ENCODE peak calls at places on chromosomes 4 and X, in six cellular contexts. M is SK-N-SH, R is HCT116, D is H1, C is K562, F is HepG2. T is an unnamed sample.

GRCh38 chrX:85114776-85115175 is 111.1 kb downstream of the APOOL start:
- DNase-seq in M (no peak), R (no peak), D (no peak), C (no peak), F (no peak), T (peak)

GRCh38 chr4:86927843-86928395 is 6.9 kb upstream of the AFF1 start:
- DNase-seq in M (no peak), R (no peak), D (no peak), C (no peak), F (peak), T (no peak)

GRCh38 chrX:131836161-131836560 is 186.9 kb upstream of the STK26 start:
- DNase-seq in M (no peak), R (no peak), D (no peak), C (no peak), F (no peak), T (no peak)

GRCh38 chr4:24991015-24991414 is 39.7 kb downstream of the LGI2 start:
- DNase-seq in M (no peak), R (no peak), D (no peak), C (no peak), F (no peak), T (no peak)

GRCh38 chr4:150960079-150960478 is 55.0 kb downstream of the LRBA start:
- DNase-seq in M (peak), R (no peak), D (no peak), C (peak), F (peak), T (no peak)

GRCh38 chr4:114615435-114615834 is 16.8 kb downstream of the UGT8 start:
- DNase-seq in M (no peak), R (no peak), D (no peak), C (no peak), F (peak), T (no peak)

GRCh38 chr4:37463457-37463856 is 218.9 kb downstream of the NWD2 start:
- DNase-seq in M (no peak), R (no peak), D (no peak), C (no peak), F (no peak), T (peak)

GRCh38 chr4:13173974-13174373 is 310.2 kb downstream of the RAB28 start:
- DNase-seq in M (no peak), R (no peak), D (no peak), C (no peak), F (no peak), T (no peak)

GRCh38 chrX:153669174-153669890 is 4.3 kb downstream of the PNCK start:
- DNase-seq in M (peak), R (no peak), D (peak), C (peak), F (no peak), T (no peak)

GRCh38 chrX:65985922-65986588 is 53.8 kb downstream of the VSIG4 start:
- DNase-seq in M (peak), R (peak), D (no peak), C (peak), F (peak), T (peak)

GRCh38 chr4:38094419-38094818 is 134.2 kb downstream of the PTTG2 start:
- DNase-seq in M (peak), R (no peak), D (no peak), C (peak), F (no peak), T (no peak)

GRCh38 chrX:70183091-70183490 is 5.8 kb downstream of the DGAT2L6 start:
- DNase-seq in M (no peak), R (no peak), D (no peak), C (no peak), F (no peak), T (no peak)

GRCh38 chr4:102761478-102761790 is 666 bp upstream of the MANBA start:
- DNase-seq in M (no peak), R (no peak), D (no peak), C (no peak), F (peak), T (no peak)

GRCh38 chrX:16112428-16112827 is 10.9 kb upstream of the GRPR start:
- DNase-seq in M (no peak), R (no peak), D (no peak), C (no peak), F (no peak), T (no peak)

GRCh38 chr4:76744253-76744921 is 153.6 kb downstream of the SOWAHB start:
- DNase-seq in M (no peak), R (no peak), D (no peak), C (no peak), F (no peak), T (peak)

GRCh38 chr4:189001283-189001970 is 862.2 kb downstream of the TRIML1 start:
- DNase-seq in M (no peak), R (no peak), D (no peak), C (no peak), F (no peak), T (peak)

GRCh38 chr4:128220286-128221235 is 67.1 kb downstream of the PGRMC2 start:
- DNase-seq in M (peak), R (peak), D (no peak), C (peak), F (peak), T (peak)

GRCh38 chrX:13691845-13692334 is 3.0 kb downstream of the RAB9A start:
- DNase-seq in M (no peak), R (no peak), D (no peak), C (peak), F (peak), T (no peak)

GRCh38 chr4:167885071-167885470 is 207.3 kb upstream of the ANXA10 start:
- DNase-seq in M (no peak), R (no peak), D (no peak), C (no peak), F (no peak), T (no peak)

GRCh38 chr4:165198329-165198728 is 9.0 kb upstream of the KLHL2 start:
- DNase-seq in M (no peak), R (no peak), D (no peak), C (no peak), F (no peak), T (no peak)

GRCh38 chr4:3399277-3400194 is 42.2 kb upstream of the HGFAC start:
- DNase-seq in M (peak), R (peak), D (no peak), C (peak), F (peak), T (peak)

GRCh38 chr4:147628415-147628814 is 11.2 kb downstream of the TMEM184C start:
- DNase-seq in M (no peak), R (no peak), D (no peak), C (no peak), F (no peak), T (no peak)

GRCh38 chr4:173415885-173416658 is 17.2 kb upstream of the SCRG1 start:
- DNase-seq in M (peak), R (no peak), D (no peak), C (no peak), F (no peak), T (peak)

GRCh38 chrX:155873203-155873602 is 7.9 kb upstream of the VAMP7 start:
- DNase-seq in M (no peak), R (no peak), D (no peak), C (no peak), F (no peak), T (no peak)

GRCh38 chr4:20288846-20289512 is 37.3 kb downstream of the SLIT2 start:
- DNase-seq in M (no peak), R (no peak), D (no peak), C (no peak), F (no peak), T (no peak)

GRCh38 chr4:2333356-2333841 is 71.5 kb upstream of the MXD4 start:
- DNase-seq in M (peak), R (no peak), D (no peak), C (peak), F (no peak), T (no peak)

GRCh38 chrX:106585478-106585877 is 26.3 kb upstream of the RADX start:
- DNase-seq in M (no peak), R (no peak), D (no peak), C (no peak), F (no peak), T (no peak)

GRCh38 chr4:85964298-85964697 is 395.6 kb downstream of the MAPK10 start:
- DNase-seq in M (no peak), R (no peak), D (no peak), C (no peak), F (no peak), T (no peak)

GRCh38 chr4:41176357-41176756 is 38.0 kb downstream of the APBB2 start:
- DNase-seq in M (no peak), R (no peak), D (no peak), C (no peak), F (peak), T (no peak)
- TF ChIP-seq JUND in M (peak), R (no peak), D (no peak), C (no peak), F (no peak), T (no peak)

GRCh38 chr4:108473163-108473720 is 147.1 kb upstream of the RPL34 start:
- DNase-seq in M (peak), R (no peak), D (no peak), C (no peak), F (no peak), T (peak)
- TF ChIP-seq JUND in M (no peak), R (no peak), D (no peak), C (no peak), F (no peak), T (no peak)

GRCh38 chr4:11426716-11427115 is 2.0 kb downstream of the HS3ST1 start:
- DNase-seq in M (no peak), R (no peak), D (no peak), C (no peak), F (no peak), T (no peak)

GRCh38 chr4:11428701-11429571 is at the start of gene HS3ST1:
- DNase-seq in M (peak), R (peak), D (peak), C (no peak), F (no peak), T (no peak)

GRCh38 chr4:11426003-11426402 is 2.7 kb downstream of the HS3ST1 start:
- DNase-seq in M (no peak), R (no peak), D (no peak), C (no peak), F (no peak), T (no peak)

GRCh38 chr4:11428161-11428700 is 463 bp downstream of the HS3ST1 start:
- DNase-seq in M (no peak), R (no peak), D (no peak), C (no peak), F (no peak), T (no peak)

DNA sequence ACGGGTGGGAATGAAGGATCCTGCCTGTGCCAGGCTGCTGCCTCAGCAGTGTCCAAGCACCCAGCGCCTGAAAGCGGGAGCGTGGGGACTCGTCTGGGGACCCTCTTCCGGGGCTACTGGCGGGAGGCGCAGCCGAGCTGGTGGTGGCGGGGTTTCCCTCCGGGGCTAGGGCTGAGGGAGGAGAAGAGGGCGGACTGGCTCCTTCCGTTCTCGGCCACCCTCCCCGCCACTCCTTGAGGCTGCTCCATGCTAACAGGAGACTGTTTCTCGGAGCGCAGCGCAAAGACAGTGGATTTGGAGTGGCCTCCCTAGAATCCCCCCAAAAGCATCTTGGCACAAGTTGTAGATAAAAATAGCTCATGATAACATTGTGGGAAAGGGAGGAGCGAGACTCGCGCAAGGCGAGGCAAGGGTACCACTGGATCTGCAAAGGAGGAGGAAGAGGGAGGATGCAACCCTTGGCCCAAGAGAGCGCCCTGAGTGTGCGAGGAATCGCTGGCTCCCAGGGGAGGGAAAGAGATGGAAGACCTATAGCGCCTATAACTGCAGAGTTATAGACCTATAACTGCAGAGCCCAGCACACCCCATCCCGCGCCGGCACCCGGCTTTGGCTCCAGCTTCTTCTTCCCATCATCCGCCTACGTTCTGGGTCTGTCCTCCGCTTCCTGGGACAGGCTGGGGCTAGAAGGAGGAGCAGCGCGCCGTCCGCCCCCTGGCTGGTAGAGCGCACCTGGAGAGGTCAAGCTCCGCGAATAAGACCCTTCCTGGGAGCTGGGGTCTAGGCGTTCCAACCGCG is 1.3 kb downstream of the HS3ST1 start:
- DNase-seq in M (no peak), R (no peak), D (peak), C (no peak), F (no peak), T (no peak)
- TF ChIP-seq JUND in M (no peak), R (no peak), D (no peak), C (no peak), F (no peak), T (no peak)

DNA sequence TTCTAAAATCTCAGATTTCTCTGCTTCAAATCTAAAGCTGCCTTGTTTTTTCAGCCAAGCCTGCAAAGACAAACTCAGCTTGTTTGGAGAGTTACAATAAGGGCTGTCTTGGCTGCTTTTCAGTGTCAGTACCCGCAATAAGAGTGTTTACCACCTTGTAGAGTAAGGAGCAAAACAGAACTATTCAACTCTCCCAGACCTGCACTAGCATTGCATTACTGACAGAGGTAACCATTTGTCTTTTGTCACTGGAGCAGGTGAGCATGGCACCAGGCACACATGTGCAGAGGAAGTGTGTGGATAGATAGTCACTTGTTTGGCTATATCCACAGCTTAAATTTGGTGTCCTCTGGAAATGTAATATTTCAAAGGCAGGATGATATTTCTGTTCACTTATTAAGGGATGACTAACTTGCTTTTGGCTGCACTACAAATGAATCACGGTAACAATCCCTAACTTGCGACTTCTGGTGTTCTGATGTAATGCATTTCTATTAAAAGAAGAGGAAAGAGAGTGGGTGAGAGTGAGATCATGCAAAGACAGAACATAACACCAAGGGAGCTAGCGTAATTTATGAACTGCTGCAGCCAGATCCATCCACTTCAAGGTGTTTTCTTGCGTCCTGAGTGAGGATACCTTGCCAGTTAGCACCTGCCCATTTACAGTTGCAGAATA is 38.6 kb downstream of the PTCHD1 start:
- DNase-seq in M (no peak), R (no peak), D (no peak), C (no peak), F (no peak), T (no peak)
- TF ChIP-seq JUND in M (peak), R (no peak), D (no peak), C (no peak), F (no peak), T (no peak)

DNA sequence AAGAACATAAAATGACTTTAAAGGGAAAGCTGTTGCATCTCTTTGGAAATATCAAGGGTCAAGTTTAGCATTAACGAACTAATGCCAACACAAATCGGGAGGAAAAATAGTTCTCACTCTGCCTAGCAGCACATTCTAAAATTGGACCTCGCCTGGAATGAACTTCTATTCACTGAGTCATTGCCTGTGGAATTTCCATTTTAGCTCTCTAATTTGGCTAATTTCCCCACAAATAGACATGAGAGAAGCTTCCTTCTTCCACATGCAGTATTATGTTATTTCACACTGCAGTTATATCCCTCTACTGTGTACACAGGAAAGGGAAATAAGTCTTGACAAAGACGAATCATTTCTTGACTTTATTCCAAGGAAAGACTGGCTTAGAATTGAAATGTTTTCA is 9.3 kb downstream of the ZXDA start:
- DNase-seq in M (no peak), R (no peak), D (no peak), C (no peak), F (no peak), T (no peak)
- TF ChIP-seq JUND in M (no peak), R (no peak), D (no peak), C (no peak), F (no peak), T (no peak)

DNA sequence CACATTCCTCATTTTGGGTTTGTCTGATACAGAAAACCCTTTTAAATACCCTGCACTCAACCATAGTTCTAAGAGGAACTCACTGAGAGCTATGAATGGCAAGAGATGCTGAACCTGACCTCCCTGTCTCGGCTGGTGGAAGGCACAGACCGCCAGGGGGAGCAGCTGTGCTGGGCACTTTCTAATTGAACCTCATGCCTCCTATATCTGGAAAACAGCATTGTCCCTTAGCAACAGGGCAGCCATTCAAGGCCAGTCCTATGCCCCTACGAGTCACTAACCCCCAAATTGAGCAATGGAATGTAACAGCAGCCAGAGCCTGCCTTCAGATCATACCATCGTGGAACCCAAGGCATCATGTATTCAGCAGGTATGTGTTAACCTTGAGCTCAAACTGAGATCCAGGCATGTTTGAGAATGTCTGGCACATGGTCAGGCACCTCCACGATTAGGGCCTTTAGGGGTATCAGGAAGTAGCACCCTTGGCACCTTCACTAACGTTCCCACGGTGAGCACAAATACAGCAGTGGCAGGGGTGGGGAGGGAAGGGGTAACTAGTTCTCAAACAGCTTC is 5.1 kb downstream of the USP27X start:
- DNase-seq in M (peak), R (peak), D (peak), C (peak), F (peak), T (peak)
- TF ChIP-seq JUND in M (no peak), R (no peak), D (no peak), C (no peak), F (no peak), T (no peak)

GRCh38 chr4:187184513-187184912 is 460.9 kb upstream of the FAT1 start:
- DNase-seq in M (no peak), R (no peak), D (no peak), C (no peak), F (no peak), T (no peak)
- TF ChIP-seq JUND in M (no peak), R (no peak), D (no peak), C (no peak), F (no peak), T (no peak)